ENCODE peak calls at places on chromosome 5, in ten cellular contexts. P is GM23248, U is DND-41, I is HCT116, Z is keratinocyte, B is mesenchymal stem cell, N is neural progenitor cell, O is H9, S is trophoblast cell, L is PC-3. F is an unnamed sample.

GRCh38 chr5:14351845-14352712 is 208.9 kb downstream of the TRIO start:
- DNase-seq in P (peak; percentile 83), U (peak; percentile 57), I (peak; percentile 27), Z (no peak), B (peak; percentile 71), N (peak; percentile 78), O (peak; percentile 73), S (peak; percentile 58), L (peak; percentile 80), F (peak; percentile 43)

GRCh38 chr5:137845472-137845871 is 22.2 kb upstream of the MYOT start:
- DNase-seq in P (no peak), U (no peak), I (no peak), Z (no peak), B (no peak), N (no peak), O (no peak), S (no peak), L (no peak), F (no peak)

GRCh38 chr5:154511984-154512383 is 34.0 kb upstream of the HAND1 start:
- DNase-seq in P (no peak), U (no peak), I (no peak), Z (no peak), B (no peak), N (no peak), O (no peak), S (no peak), L (no peak), F (no peak)

GRCh38 chr5:170176916-170177315 is 55.9 kb upstream of the C5orf58 start:
- DNase-seq in P (no peak), U (no peak), I (no peak), Z (no peak), B (no peak), N (no peak), O (no peak), S (no peak), L (no peak), F (no peak)

GRCh38 chr5:153796527-153796926 is 242.2 kb downstream of the FAM114A2 start:
- DNase-seq in P (no peak), U (no peak), I (no peak), Z (no peak), B (no peak), N (no peak), O (no peak), S (no peak), L (no peak), F (no peak)

GRCh38 chr5:157294692-157295091 is 28.8 kb downstream of the CYFIP2 start:
- DNase-seq in P (no peak), U (no peak), I (no peak), Z (no peak), B (no peak), N (no peak), O (no peak), S (peak; percentile 40), L (peak; percentile 40), F (no peak)

GRCh38 chr5:81971086-81971693 is 633 bp upstream of the ATG10 start:
- DNase-seq in P (peak; percentile 47), U (peak; percentile 31), I (no peak), Z (no peak), B (peak; percentile 65), N (peak; percentile 21), O (no peak), S (no peak), L (no peak), F (no peak)

GRCh38 chr5:83220331-83220730 is 143.0 kb downstream of the XRCC4 start:
- DNase-seq in P (peak; percentile 0), U (peak; percentile 15), I (no peak), Z (no peak), B (no peak), N (peak; percentile 3), O (no peak), S (no peak), L (no peak), F (no peak)

GRCh38 chr5:91028518-91028956 is 354.6 kb downstream of the ARRDC3 start:
- DNase-seq in P (no peak), U (no peak), I (no peak), Z (no peak), B (no peak), N (no peak), O (no peak), S (no peak), L (no peak), F (no peak)

GRCh38 chr5:109936996-109937395 is 247.3 kb downstream of the MAN2A1 start:
- DNase-seq in P (no peak), U (peak; percentile 20), I (no peak), Z (no peak), B (no peak), N (no peak), O (no peak), S (peak; percentile 32), L (no peak), F (peak; percentile 2)

GRCh38 chr5:150043657-150044333 is 42.6 kb downstream of the CSF1R start:
- DNase-seq in P (peak; percentile 41), U (no peak), I (no peak), Z (no peak), B (peak; percentile 61), N (no peak), O (no peak), S (no peak), L (no peak), F (no peak)

DNA sequence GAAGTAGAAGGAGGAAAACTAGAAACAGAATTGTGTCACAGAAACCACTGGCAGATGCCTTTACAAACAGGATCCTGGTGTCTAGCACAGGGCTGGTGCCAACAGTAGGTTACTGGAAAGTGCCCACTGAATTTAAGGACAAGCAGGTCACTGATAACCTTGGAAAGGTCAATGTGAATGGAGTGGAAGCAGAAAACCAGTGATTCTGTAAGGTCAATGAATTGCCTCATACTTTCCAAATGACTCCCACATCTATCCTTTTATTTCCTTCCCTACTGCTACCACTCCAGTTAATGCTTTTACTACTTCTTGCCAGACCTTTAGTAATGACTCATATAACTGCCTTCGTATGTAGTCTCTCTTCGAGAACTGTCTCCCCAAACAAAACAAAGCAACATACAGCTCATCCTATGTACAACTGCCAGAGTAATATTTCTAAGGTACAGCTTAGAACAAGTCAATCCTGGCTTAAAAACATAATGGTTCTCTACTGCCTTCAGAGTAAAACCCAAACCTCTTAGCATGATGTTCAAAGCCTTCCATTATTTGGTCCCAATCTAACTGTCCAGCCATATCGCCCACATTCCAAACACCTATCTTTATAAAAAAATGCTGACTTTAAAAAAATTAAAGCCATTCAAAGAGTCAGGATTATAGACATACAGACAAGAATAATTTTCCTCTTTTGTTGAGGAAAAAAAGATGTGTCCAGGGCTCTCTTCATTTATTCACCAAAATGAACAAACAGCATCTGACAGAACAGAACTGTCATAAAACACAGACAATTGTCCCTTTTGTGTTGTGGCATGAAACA is 52.5 kb downstream of the NR3C1 start:
- DNase-seq in P (peak; percentile 89), U (no peak), I (peak; percentile 27), Z (peak; percentile 19), B (peak; percentile 88), N (no peak), O (no peak), S (no peak), L (peak; percentile 56), F (peak; percentile 79)
- H3K4me2 ChIP-seq in P (peak overlapping the region; percentile 45), U (no peak overlapping the region), I (peak overlapping the region; percentile 21), Z (peak overlapping the region; percentile 43), B (no peak overlapping the region), N (no peak overlapping the region), O (no peak overlapping the region), S (no peak overlapping the region), L (peak overlapping the region; percentile 1), F (peak overlapping the region; percentile 34)

DNA sequence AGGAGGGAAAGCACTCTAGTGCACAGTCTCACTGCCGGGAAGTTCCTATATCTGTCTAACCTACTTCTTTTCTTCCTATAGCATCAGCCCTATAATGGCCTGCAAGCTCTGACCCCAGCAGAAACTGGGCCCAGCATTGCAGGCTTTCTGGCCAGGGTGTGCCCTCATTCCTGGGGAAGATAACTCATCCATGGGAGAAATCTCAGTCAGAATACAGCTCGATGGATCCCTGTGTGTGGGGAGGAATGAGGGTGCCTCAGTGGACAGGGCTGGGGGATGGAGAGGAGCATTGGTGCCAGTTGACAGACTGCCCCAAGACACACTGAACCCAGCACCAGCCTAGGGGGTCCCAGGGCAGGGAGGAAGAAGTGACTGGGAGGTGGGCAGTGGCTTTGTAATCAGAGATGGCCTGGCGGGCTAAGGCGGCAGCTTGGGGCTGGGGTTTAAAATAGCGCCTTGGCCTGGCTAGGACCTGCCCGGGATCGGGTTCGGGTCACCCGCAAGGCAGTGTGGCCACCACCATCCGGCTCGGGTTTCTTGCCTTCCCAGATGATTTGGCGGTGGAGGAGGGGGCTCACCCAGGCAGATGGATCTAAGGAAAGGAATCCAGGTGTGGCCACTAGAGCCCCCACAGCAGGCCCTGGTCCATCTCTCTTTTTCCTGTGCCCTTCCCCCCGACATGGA is 7.6 kb upstream of the CXXC5 start:
- DNase-seq in P (no peak), U (peak; percentile 2), I (no peak), Z (no peak), B (no peak), N (no peak), O (peak; percentile 45), S (no peak), L (no peak), F (no peak)
- H3K4me2 ChIP-seq in P (no peak overlapping the region), U (no peak overlapping the region), I (peak overlapping the region; percentile 20), Z (no peak overlapping the region), B (no peak overlapping the region), N (no peak overlapping the region), O (no peak overlapping the region), S (no peak overlapping the region), L (no peak overlapping the region), F (no peak overlapping the region)

DNA sequence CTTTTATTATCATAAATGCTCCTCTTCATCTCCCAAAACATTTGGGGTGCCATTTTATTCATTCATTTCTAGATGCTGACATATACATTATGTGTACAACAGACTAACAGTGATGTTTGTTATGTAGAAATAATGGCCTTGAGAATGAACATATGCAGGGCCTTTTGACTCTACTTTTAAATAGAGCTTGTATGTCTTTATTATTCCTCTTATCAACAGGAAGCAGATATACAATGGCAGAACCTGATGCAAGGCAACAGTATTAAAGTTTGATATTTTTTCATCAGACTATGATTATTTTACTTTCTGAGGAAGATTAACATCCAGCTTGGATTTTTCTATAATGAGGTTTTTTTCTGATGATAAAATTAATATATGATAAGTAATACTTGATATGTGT is 44.1 kb downstream of the SNX18 start:
- DNase-seq in P (no peak), U (no peak), I (no peak), Z (no peak), B (no peak), N (no peak), O (no peak), S (no peak), L (no peak), F (no peak)
- H3K4me2 ChIP-seq in P (no peak overlapping the region), U (no peak overlapping the region), I (no peak overlapping the region), Z (no peak overlapping the region), B (no peak overlapping the region), N (no peak overlapping the region), O (no peak overlapping the region), S (no peak overlapping the region), L (no peak overlapping the region), F (no peak overlapping the region)

DNA sequence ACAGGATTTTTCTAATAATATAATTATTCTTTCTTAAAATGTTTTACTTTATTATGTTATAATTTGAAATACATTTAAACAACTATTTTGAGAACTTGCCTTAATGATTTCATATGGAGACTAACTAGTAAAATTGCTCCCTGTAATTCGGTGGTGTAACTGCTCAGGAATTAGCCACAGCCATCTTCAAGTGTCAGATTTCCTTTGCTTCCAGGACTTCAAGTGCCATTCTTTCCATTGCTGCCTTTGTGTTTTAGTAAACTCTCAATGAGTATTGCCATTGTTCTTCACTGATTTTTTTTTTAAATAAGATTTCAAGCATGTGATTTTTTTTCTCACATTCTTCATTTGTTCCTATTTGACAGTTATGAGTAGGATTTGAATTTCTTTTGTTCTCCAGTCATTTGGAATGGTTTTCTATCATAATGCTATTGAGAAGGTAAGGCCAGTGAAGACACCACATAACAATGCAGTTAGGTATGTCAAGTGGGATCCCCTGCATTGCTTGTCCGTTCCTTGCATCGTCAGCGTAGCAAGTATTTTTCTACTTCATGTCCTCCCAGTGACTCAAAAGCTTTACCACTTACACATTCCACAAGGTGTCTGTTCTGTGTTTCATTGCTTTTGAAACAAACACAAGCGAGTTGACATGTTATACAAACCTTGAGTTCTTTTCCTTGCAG is 83.7 kb downstream of the LNPEP start:
- DNase-seq in P (peak; percentile 28), U (no peak), I (no peak), Z (no peak), B (peak; percentile 83), N (peak; percentile 55), O (no peak), S (peak; percentile 74), L (no peak), F (no peak)
- H3K4me2 ChIP-seq in P (no peak overlapping the region), U (no peak overlapping the region), I (no peak overlapping the region), Z (no peak overlapping the region), B (no peak overlapping the region), N (peak overlapping the region; percentile 0), O (no peak overlapping the region), S (no peak overlapping the region), L (no peak overlapping the region), F (no peak overlapping the region)